ENCODE peak calls at places on chromosomes 5 and 9, in ten cellular contexts. One of them, this sample, is unnamed. For H3K9me3, the result is how much of the 10 kb centered on the place peaks cover.

GRCh38 chr9:37061763-37062162 is 27.7 kb upstream of the PAX5 start:
- DNase-seq in prostate gland: no peak
- DNase-seq in adrenal gland: peak
- DNase-seq in right lobe of liver: no peak
- DNase-seq in testis: no peak
- DNase-seq in H1: no peak
- DNase-seq in tibial nerve: no peak
- DNase-seq in stomach: no peak
- DNase-seq in ovary: no peak
- DNase-seq in heart left ventricle: no peak
- DNase-seq in this sample: no peak

GRCh38 chr5:82975396-82975795 is 101.8 kb downstream of the TMEM167A start:
- DNase-seq in prostate gland: no peak
- DNase-seq in adrenal gland: no peak
- DNase-seq in right lobe of liver: no peak
- DNase-seq in testis: no peak
- DNase-seq in H1: no peak
- DNase-seq in tibial nerve: no peak
- DNase-seq in stomach: no peak
- DNase-seq in ovary: no peak
- DNase-seq in heart left ventricle: no peak
- DNase-seq in this sample: no peak

GRCh38 chr9:4118666-4119065 is 181.2 kb downstream of the GLIS3 start:
- DNase-seq in prostate gland: no peak
- DNase-seq in adrenal gland: no peak
- DNase-seq in right lobe of liver: no peak
- DNase-seq in testis: peak
- DNase-seq in H1: no peak
- DNase-seq in tibial nerve: no peak
- DNase-seq in stomach: no peak
- DNase-seq in ovary: peak
- DNase-seq in heart left ventricle: no peak
- DNase-seq in this sample: no peak

GRCh38 chr5:141814064-141814982 is 63.9 kb downstream of the PCDH1 start:
- DNase-seq in prostate gland: no peak
- DNase-seq in adrenal gland: no peak
- DNase-seq in right lobe of liver: peak
- DNase-seq in testis: peak
- DNase-seq in H1: no peak
- DNase-seq in tibial nerve: no peak
- DNase-seq in stomach: peak
- DNase-seq in ovary: no peak
- DNase-seq in heart left ventricle: peak
- DNase-seq in this sample: peak

GRCh38 chr5:2740051-2740848 is 11.2 kb downstream of the IRX2 start:
- DNase-seq in prostate gland: no peak
- DNase-seq in adrenal gland: no peak
- DNase-seq in right lobe of liver: no peak
- DNase-seq in testis: no peak
- DNase-seq in H1: no peak
- DNase-seq in tibial nerve: no peak
- DNase-seq in stomach: no peak
- DNase-seq in ovary: no peak
- DNase-seq in heart left ventricle: no peak
- DNase-seq in this sample: no peak

GRCh38 chr9:138067594-138068367 is 190.2 kb downstream of the CACNA1B start:
- DNase-seq in prostate gland: no peak
- DNase-seq in adrenal gland: no peak
- DNase-seq in right lobe of liver: no peak
- DNase-seq in testis: no peak
- DNase-seq in H1: no peak
- DNase-seq in tibial nerve: no peak
- DNase-seq in stomach: peak
- DNase-seq in ovary: no peak
- DNase-seq in heart left ventricle: peak
- DNase-seq in this sample: peak

GRCh38 chr9:87350915-87351314 is 146.8 kb upstream of the DAPK1 start:
- DNase-seq in prostate gland: no peak
- DNase-seq in adrenal gland: no peak
- DNase-seq in right lobe of liver: no peak
- DNase-seq in testis: no peak
- DNase-seq in H1: no peak
- DNase-seq in tibial nerve: no peak
- DNase-seq in stomach: no peak
- DNase-seq in ovary: no peak
- DNase-seq in heart left ventricle: no peak
- DNase-seq in this sample: no peak

GRCh38 chr5:68419637-68420452 is 204.3 kb downstream of the PIK3R1 start:
- DNase-seq in prostate gland: no peak
- DNase-seq in adrenal gland: no peak
- DNase-seq in right lobe of liver: no peak
- DNase-seq in testis: no peak
- DNase-seq in H1: no peak
- DNase-seq in tibial nerve: peak
- DNase-seq in stomach: no peak
- DNase-seq in ovary: no peak
- DNase-seq in heart left ventricle: no peak
- DNase-seq in this sample: peak

GRCh38 chr9:124776613-124776951 is 351 bp upstream of the OLFML2A start:
- DNase-seq in prostate gland: no peak
- DNase-seq in adrenal gland: no peak
- DNase-seq in right lobe of liver: no peak
- DNase-seq in testis: no peak
- DNase-seq in H1: no peak
- DNase-seq in tibial nerve: no peak
- DNase-seq in stomach: no peak
- DNase-seq in ovary: no peak
- DNase-seq in heart left ventricle: no peak
- DNase-seq in this sample: no peak

GRCh38 chr9:124778575-124779367 is 1.8 kb downstream of the OLFML2A start:
- DNase-seq in prostate gland: no peak
- DNase-seq in adrenal gland: peak
- DNase-seq in right lobe of liver: no peak
- DNase-seq in testis: no peak
- DNase-seq in H1: no peak
- DNase-seq in tibial nerve: no peak
- DNase-seq in stomach: peak
- DNase-seq in ovary: no peak
- DNase-seq in heart left ventricle: no peak
- DNase-seq in this sample: peak

GRCh38 chr9:124779368-124780059 is 2.6 kb downstream of the OLFML2A start:
- DNase-seq in prostate gland: no peak
- DNase-seq in adrenal gland: peak
- DNase-seq in right lobe of liver: no peak
- DNase-seq in testis: no peak
- DNase-seq in H1: no peak
- DNase-seq in tibial nerve: no peak
- DNase-seq in stomach: peak
- DNase-seq in ovary: peak
- DNase-seq in heart left ventricle: no peak
- DNase-seq in this sample: peak

GRCh38 chr9:124774131-124774978 is 2.6 kb upstream of the OLFML2A start:
- DNase-seq in prostate gland: peak
- DNase-seq in adrenal gland: peak
- DNase-seq in right lobe of liver: peak
- DNase-seq in testis: peak
- DNase-seq in H1: peak
- DNase-seq in tibial nerve: peak
- DNase-seq in stomach: peak
- DNase-seq in ovary: peak
- DNase-seq in heart left ventricle: peak
- DNase-seq in this sample: peak

GRCh38 chr9:124776952-124777645 is at the start of gene OLFML2A:
- DNase-seq in prostate gland: no peak
- DNase-seq in adrenal gland: peak
- DNase-seq in right lobe of liver: no peak
- DNase-seq in testis: peak
- DNase-seq in H1: no peak
- DNase-seq in tibial nerve: no peak
- DNase-seq in stomach: no peak
- DNase-seq in ovary: no peak
- DNase-seq in heart left ventricle: no peak
- DNase-seq in this sample: peak
- TF ChIP-seq POLR2A in prostate gland: peak
- TF ChIP-seq POLR2A in adrenal gland: no peak
- TF ChIP-seq POLR2A in right lobe of liver: no peak
- TF ChIP-seq POLR2A in testis: no peak
- TF ChIP-seq POLR2A in H1: no peak
- TF ChIP-seq POLR2A in tibial nerve: no peak
- TF ChIP-seq POLR2A in stomach: no peak
- TF ChIP-seq POLR2A in ovary: no peak
- TF ChIP-seq POLR2A in heart left ventricle: no peak
- TF ChIP-seq POLR2A in this sample: no peak

DNA sequence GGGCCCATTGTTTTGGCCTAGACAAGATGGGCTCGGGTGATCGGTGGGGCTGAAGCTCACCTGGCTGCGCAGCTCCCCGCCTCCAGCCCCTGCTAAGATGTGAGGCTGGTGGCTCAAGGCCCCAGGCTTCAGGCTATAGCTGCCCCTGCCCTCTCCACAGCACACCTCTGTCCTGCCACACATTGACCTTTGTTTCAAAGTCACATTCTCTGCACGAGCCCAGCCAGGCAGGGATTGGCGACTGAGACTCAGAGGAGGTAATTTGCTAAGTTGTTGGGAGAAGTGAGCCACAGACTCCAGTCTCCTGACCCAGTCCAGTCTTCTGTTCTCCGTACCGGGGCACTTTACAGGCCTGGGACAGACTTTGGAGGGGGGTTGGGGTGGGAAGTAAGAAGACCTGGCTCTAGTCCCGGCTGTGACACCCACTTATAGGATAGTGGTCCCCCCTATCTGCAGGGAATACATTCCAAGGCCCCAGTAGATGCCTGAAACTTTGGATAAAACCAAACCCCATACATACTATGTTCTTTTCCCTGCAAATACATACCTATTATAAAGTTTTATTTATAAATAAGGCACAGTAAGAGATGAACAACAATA is 13.4 kb downstream of the PDGFRB start:
- DNase-seq in prostate gland: no peak
- DNase-seq in adrenal gland: no peak
- DNase-seq in right lobe of liver: peak
- DNase-seq in testis: no peak
- DNase-seq in H1: no peak
- DNase-seq in tibial nerve: no peak
- DNase-seq in stomach: no peak
- DNase-seq in ovary: peak
- DNase-seq in heart left ventricle: no peak
- DNase-seq in this sample: no peak
- H3K4me3 ChIP-seq in prostate gland: no peak
- H3K4me3 ChIP-seq in adrenal gland: no peak
- H3K4me3 ChIP-seq in right lobe of liver: no peak
- H3K4me3 ChIP-seq in testis: no peak
- H3K4me3 ChIP-seq in H1: no peak
- H3K4me3 ChIP-seq in tibial nerve: no peak
- H3K4me3 ChIP-seq in stomach: no peak
- H3K4me3 ChIP-seq in ovary: no peak
- H3K4me3 ChIP-seq in heart left ventricle: no peak
- H3K4me3 ChIP-seq in this sample: no peak

DNA sequence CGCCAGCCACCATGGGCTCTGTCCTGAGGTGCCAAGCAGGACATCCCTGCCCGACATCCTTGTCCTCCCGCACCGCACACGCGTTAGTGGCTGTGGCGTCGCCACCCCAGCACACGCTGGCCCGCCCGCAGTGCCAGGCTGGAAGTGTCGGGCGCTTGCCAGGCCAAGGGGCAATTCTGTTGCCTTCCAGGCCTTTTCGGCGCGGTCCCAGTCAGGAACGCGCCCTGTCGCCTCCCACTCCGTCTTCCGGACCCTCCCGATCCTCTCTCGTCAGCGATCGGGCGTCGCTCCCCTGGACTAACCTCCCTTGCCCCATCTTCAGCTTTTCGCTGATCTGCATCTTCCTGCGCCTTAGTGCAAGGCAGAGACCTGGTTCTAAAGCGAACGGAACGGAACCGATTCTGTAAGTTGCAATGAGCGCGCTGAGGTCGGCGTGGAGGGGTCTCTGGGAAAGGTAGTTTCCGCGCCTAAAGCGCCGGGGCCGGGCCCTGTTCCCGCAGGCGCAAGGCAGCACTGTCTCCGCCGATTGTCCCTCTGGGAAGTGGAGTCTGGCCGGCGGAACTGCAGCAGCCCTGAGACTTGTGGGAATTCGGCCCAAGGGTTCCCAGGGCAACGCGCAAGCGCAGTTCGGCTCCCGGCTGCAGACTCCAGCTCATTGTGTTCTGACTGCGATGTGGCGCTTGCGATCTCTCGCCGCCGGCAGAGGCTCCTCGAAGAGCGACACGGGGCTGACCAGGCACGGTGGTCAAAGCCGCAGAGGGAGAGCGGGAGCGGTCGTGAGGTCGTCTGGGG is at the start of gene ZNF454:
- DNase-seq in prostate gland: peak
- DNase-seq in adrenal gland: peak
- DNase-seq in right lobe of liver: peak
- DNase-seq in testis: peak
- DNase-seq in H1: peak
- DNase-seq in tibial nerve: peak
- DNase-seq in stomach: peak
- DNase-seq in ovary: peak
- DNase-seq in heart left ventricle: peak
- DNase-seq in this sample: peak
- H3K9me3 ChIP-seq in prostate gland: under half
- H3K9me3 ChIP-seq in adrenal gland: under half
- H3K9me3 ChIP-seq in right lobe of liver: under half
- H3K9me3 ChIP-seq in testis: under half
- H3K9me3 ChIP-seq in H1: half or more
- H3K9me3 ChIP-seq in tibial nerve: under half
- H3K9me3 ChIP-seq in stomach: half or more
- H3K9me3 ChIP-seq in ovary: under half
- H3K9me3 ChIP-seq in heart left ventricle: under half
- H3K9me3 ChIP-seq in this sample: half or more

GRCh38 chr9:128321343-128321742 is 904 bp downstream of the TRUB2 start:
- DNase-seq in prostate gland: no peak
- DNase-seq in adrenal gland: no peak
- DNase-seq in right lobe of liver: no peak
- DNase-seq in testis: no peak
- DNase-seq in H1: no peak
- DNase-seq in tibial nerve: no peak
- DNase-seq in stomach: no peak
- DNase-seq in ovary: no peak
- DNase-seq in heart left ventricle: no peak
- DNase-seq in this sample: no peak

GRCh38 chr9:128323192-128323730 is 622 bp downstream of the COQ4 start:
- DNase-seq in prostate gland: no peak
- DNase-seq in adrenal gland: no peak
- DNase-seq in right lobe of liver: no peak
- DNase-seq in testis: no peak
- DNase-seq in H1: no peak
- DNase-seq in tibial nerve: no peak
- DNase-seq in stomach: no peak
- DNase-seq in ovary: no peak
- DNase-seq in heart left ventricle: no peak
- DNase-seq in this sample: no peak

GRCh38 chr9:128323786-128324185 is 1.1 kb downstream of the COQ4 start:
- DNase-seq in prostate gland: no peak
- DNase-seq in adrenal gland: no peak
- DNase-seq in right lobe of liver: no peak
- DNase-seq in testis: no peak
- DNase-seq in H1: no peak
- DNase-seq in tibial nerve: no peak
- DNase-seq in stomach: no peak
- DNase-seq in ovary: no peak
- DNase-seq in heart left ventricle: no peak
- DNase-seq in this sample: no peak

GRCh38 chr9:128321879-128322341 is 337 bp downstream of the TRUB2 start:
- DNase-seq in prostate gland: no peak
- DNase-seq in adrenal gland: no peak
- DNase-seq in right lobe of liver: no peak
- DNase-seq in testis: no peak
- DNase-seq in H1: no peak
- DNase-seq in tibial nerve: no peak
- DNase-seq in stomach: no peak
- DNase-seq in ovary: no peak
- DNase-seq in heart left ventricle: no peak
- DNase-seq in this sample: no peak

GRCh38 chr9:128322342-128323191 is at the start of the genes COQ4 and TRUB2:
- DNase-seq in prostate gland: peak
- DNase-seq in adrenal gland: peak
- DNase-seq in right lobe of liver: peak
- DNase-seq in testis: peak
- DNase-seq in H1: peak
- DNase-seq in tibial nerve: peak
- DNase-seq in stomach: peak
- DNase-seq in ovary: peak
- DNase-seq in heart left ventricle: peak
- DNase-seq in this sample: peak
- TF ChIP-seq POLR2A in prostate gland: no peak
- TF ChIP-seq POLR2A in adrenal gland: no peak
- TF ChIP-seq POLR2A in right lobe of liver: peak
- TF ChIP-seq POLR2A in testis: no peak
- TF ChIP-seq POLR2A in H1: peak
- TF ChIP-seq POLR2A in tibial nerve: peak
- TF ChIP-seq POLR2A in stomach: no peak
- TF ChIP-seq POLR2A in ovary: no peak
- TF ChIP-seq POLR2A in heart left ventricle: no peak
- TF ChIP-seq POLR2A in this sample: peak

This sample was measured in Peyer's patch.